ENCODE peak calls at places on chromosomes 6 and 20, in four cellular contexts. H, X, R and C are unnamed samples.

GRCh38 chr20:8454137-8454712 is 322.2 kb downstream of the PLCB1 start:
- DNase-seq in R (no peak), X (no peak), H (no peak), C (peak)

GRCh38 chr6:68777956-68778355 is 142.9 kb downstream of the ADGRB3 start:
- DNase-seq in H (peak), R (no peak), X (no peak), C (no peak)

GRCh38 chr20:8656335-8656734 is 412.6 kb upstream of the PLCB4 start:
- DNase-seq in R (no peak), X (no peak), H (no peak), C (no peak)

GRCh38 chr20:38862226-38862625 is 56.7 kb downstream of the PPP1R16B start:
- DNase-seq in R (no peak), H (no peak), X (no peak), C (no peak)

GRCh38 chr6:150898390-150899170 is 33.1 kb downstream of the MTHFD1L start:
- DNase-seq in R (no peak), H (no peak), X (no peak), C (peak)

GRCh38 chr6:3195695-3196497 is 31.6 kb downstream of the TUBB2B start:
- DNase-seq in H (no peak), R (peak), X (no peak), C (no peak)

GRCh38 chr6:142195862-142196536 is 48.9 kb downstream of the VTA1 start:
- DNase-seq in X (no peak), H (no peak), R (no peak), C (no peak)

GRCh38 chr6:16511048-16511660 is 250.1 kb downstream of the ATXN1 start:
- DNase-seq in R (no peak), H (no peak), X (peak), C (no peak)

GRCh38 chr6:112018619-112019416 is 35.1 kb upstream of the CCN6 start:
- DNase-seq in R (no peak), H (no peak), X (no peak), C (no peak)